ENCODE peak calls at places on chromosomes 3 and 15, in five cellular contexts. One of them, this sample, is unnamed.

GRCh38 chr3:64016941-64017620 is 6.2 kb downstream of the PSMD6 start:
- DNase-seq in GM12878: no peak
- DNase-seq in HepG2: no peak
- DNase-seq in K562: no peak
- DNase-seq in WTC11: no peak
- DNase-seq in this sample: no peak

GRCh38 chr3:99910752-99911151 is 93.1 kb downstream of the CMSS1 start:
- DNase-seq in GM12878: no peak
- DNase-seq in WTC11: no peak
- DNase-seq in HepG2: no peak
- DNase-seq in K562: no peak
- DNase-seq in this sample: no peak

GRCh38 chr3:161175506-161175905 is 45.6 kb upstream of the NMD3 start:
- DNase-seq in GM12878: no peak
- DNase-seq in HepG2: no peak
- DNase-seq in K562: no peak
- DNase-seq in WTC11: no peak
- DNase-seq in this sample: no peak

GRCh38 chr3:59327324-59327939 is 277.6 kb upstream of the CFAP20DC start:
- DNase-seq in GM12878: no peak
- DNase-seq in HepG2: no peak
- DNase-seq in K562: no peak
- DNase-seq in WTC11: no peak
- DNase-seq in this sample: no peak

GRCh38 chr3:170437151-170437550 is 18.5 kb downstream of the CLDN11 start:
- DNase-seq in WTC11: no peak
- DNase-seq in K562: no peak
- DNase-seq in HepG2: no peak
- DNase-seq in GM12878: no peak
- DNase-seq in this sample: no peak

GRCh38 chr3:116058844-116059243 is 386.4 kb downstream of the LSAMP start:
- DNase-seq in WTC11: no peak
- DNase-seq in K562: no peak
- DNase-seq in GM12878: no peak
- DNase-seq in HepG2: no peak
- DNase-seq in this sample: no peak

GRCh38 chr3:177441813-177442646 is 244.7 kb upstream of the TBL1XR1 start:
- DNase-seq in GM12878: peak
- DNase-seq in WTC11: no peak
- DNase-seq in K562: no peak
- DNase-seq in HepG2: no peak
- DNase-seq in this sample: no peak

GRCh38 chr3:141081141-141081795 is 30.1 kb downstream of the SPSB4 start:
- DNase-seq in WTC11: peak
- DNase-seq in K562: no peak
- DNase-seq in GM12878: no peak
- DNase-seq in HepG2: no peak
- DNase-seq in this sample: no peak

GRCh38 chr3:67522081-67522480 is 132.3 kb downstream of the SUCLG2 start:
- DNase-seq in WTC11: no peak
- DNase-seq in GM12878: no peak
- DNase-seq in K562: no peak
- DNase-seq in HepG2: no peak
- DNase-seq in this sample: no peak

GRCh38 chr15:51818156-51818555 is 11.3 kb upstream of the TMOD3 start:
- DNase-seq in K562: no peak
- DNase-seq in HepG2: no peak
- DNase-seq in WTC11: no peak
- DNase-seq in GM12878: no peak
- DNase-seq in this sample: no peak

GRCh38 chr15:40852529-40852928 is 8.7 kb downstream of the SPINT1 start:
- DNase-seq in WTC11: no peak
- DNase-seq in HepG2: no peak
- DNase-seq in K562: no peak
- DNase-seq in GM12878: no peak
- DNase-seq in this sample: no peak

GRCh38 chr3:190266915-190267290 is 55.3 kb downstream of the CLDN1 start:
- DNase-seq in GM12878: no peak
- DNase-seq in K562: no peak
- DNase-seq in WTC11: no peak
- DNase-seq in HepG2: no peak
- DNase-seq in this sample: no peak

GRCh38 chr15:52464040-52464439 is 64.6 kb downstream of the MYO5A start:
- DNase-seq in WTC11: no peak
- DNase-seq in GM12878: no peak
- DNase-seq in K562: no peak
- DNase-seq in HepG2: no peak
- DNase-seq in this sample: no peak

GRCh38 chr3:52128118-52128683 is 26.0 kb downstream of the POC1A start:
- DNase-seq in HepG2: peak
- DNase-seq in K562: peak
- DNase-seq in WTC11: no peak
- DNase-seq in GM12878: no peak
- DNase-seq in this sample: no peak

GRCh38 chr15:26095710-26096330 is 232.7 kb upstream of the ATP10A start:
- DNase-seq in K562: no peak
- DNase-seq in HepG2: no peak
- DNase-seq in GM12878: no peak
- DNase-seq in WTC11: peak
- DNase-seq in this sample: peak

GRCh38 chr3:160038862-160039562 is 50.4 kb downstream of the IL12A start:
- DNase-seq in WTC11: peak
- DNase-seq in GM12878: no peak
- DNase-seq in HepG2: no peak
- DNase-seq in K562: no peak
- DNase-seq in this sample: peak

GRCh38 chr3:123711356-123711755 is 126.5 kb upstream of the HACD2 start:
- DNase-seq in HepG2: no peak
- DNase-seq in GM12878: no peak
- DNase-seq in K562: no peak
- DNase-seq in WTC11: no peak
- DNase-seq in this sample: no peak

GRCh38 chr15:57527382-57528091 is 64.2 kb upstream of the MYZAP start:
- DNase-seq in K562: peak
- DNase-seq in WTC11: no peak
- DNase-seq in GM12878: peak
- DNase-seq in HepG2: peak
- DNase-seq in this sample: peak

GRCh38 chr3:11185564-11186317 is 31.4 kb downstream of the HRH1 start:
- DNase-seq in WTC11: no peak
- DNase-seq in K562: no peak
- DNase-seq in GM12878: no peak
- DNase-seq in HepG2: no peak
- DNase-seq in this sample: no peak

GRCh38 chr3:112374334-112374734 is 41.4 kb downstream of the CD200 start:
- DNase-seq in HepG2: no peak
- DNase-seq in WTC11: no peak
- DNase-seq in K562: no peak
- DNase-seq in GM12878: no peak
- DNase-seq in this sample: no peak

GRCh38 chr3:152978152-152978551 is 143.2 kb downstream of the P2RY1 start:
- DNase-seq in GM12878: no peak
- DNase-seq in K562: peak
- DNase-seq in WTC11: no peak
- DNase-seq in HepG2: no peak
- DNase-seq in this sample: no peak

GRCh38 chr15:62601779-62602540 is 436.9 kb upstream of the C2CD4B start:
- DNase-seq in WTC11: no peak
- DNase-seq in HepG2: no peak
- DNase-seq in K562: no peak
- DNase-seq in GM12878: no peak
- DNase-seq in this sample: no peak

GRCh38 chr3:124705552-124705951 is 24.7 kb upstream of the UMPS start:
- DNase-seq in HepG2: no peak
- DNase-seq in GM12878: no peak
- DNase-seq in WTC11: no peak
- DNase-seq in K562: no peak
- DNase-seq in this sample: no peak

GRCh38 chr3:173003471-173003870 is 137.6 kb downstream of the SPATA16 start:
- DNase-seq in HepG2: no peak
- DNase-seq in K562: no peak
- DNase-seq in GM12878: no peak
- DNase-seq in WTC11: no peak
- DNase-seq in this sample: no peak

GRCh38 chr15:101162701-101163483 is 89.0 kb downstream of the CHSY1 start:
- DNase-seq in WTC11: no peak
- DNase-seq in HepG2: no peak
- DNase-seq in K562: no peak
- DNase-seq in GM12878: no peak
- DNase-seq in this sample: no peak

GRCh38 chr15:101676965-101677364 is 24.8 kb upstream of the TM2D3 start:
- DNase-seq in HepG2: no peak
- DNase-seq in K562: no peak
- DNase-seq in WTC11: no peak
- DNase-seq in GM12878: no peak
- DNase-seq in this sample: no peak

DNA sequence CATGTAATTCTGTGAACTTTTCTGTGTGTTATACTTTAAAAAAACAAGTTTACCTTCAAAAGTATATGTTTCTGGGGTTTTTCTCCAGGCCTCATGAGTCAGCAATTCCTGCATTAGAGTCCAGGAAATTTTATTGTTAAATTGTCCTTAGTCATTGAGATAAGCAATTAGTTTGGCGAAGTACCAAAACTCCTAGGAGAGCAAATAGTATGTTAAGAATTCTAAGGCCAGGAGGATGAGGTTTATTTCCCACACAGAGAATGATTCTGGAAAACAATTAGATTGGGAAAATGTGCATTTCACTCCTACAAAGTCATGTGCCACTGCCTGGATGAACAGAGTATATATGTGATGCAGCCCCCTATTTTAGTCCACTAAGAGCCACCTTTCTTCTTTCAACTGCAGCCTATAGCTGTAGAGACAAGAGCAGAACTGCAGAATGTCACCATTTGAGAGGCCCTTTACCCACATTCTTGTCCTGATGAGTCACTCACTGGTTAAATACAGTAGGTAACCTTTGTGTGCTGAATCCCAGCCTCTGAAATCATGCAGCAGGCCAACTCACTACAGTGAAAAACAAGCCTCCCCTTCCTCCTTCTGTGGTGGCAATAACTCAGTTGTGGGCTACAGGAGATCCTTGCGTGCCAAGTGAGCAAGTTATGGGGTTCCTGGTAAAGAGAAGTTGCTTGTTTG is 452.8 kb upstream of the THBS1 start:
- DNase-seq in WTC11: no peak
- DNase-seq in K562: peak
- DNase-seq in GM12878: no peak
- DNase-seq in HepG2: peak
- DNase-seq in this sample: no peak
- TF ChIP-seq ATF2 in WTC11: no peak
- TF ChIP-seq ATF2 in K562: no peak
- TF ChIP-seq ATF2 in GM12878: no peak
- TF ChIP-seq ATF2 in HepG2: peak
- TF ChIP-seq ATF2 in this sample: no peak

GRCh38 chr3:171654809-171655208 is 155.5 kb downstream of the PLD1 start:
- DNase-seq in GM12878: no peak
- DNase-seq in K562: no peak
- DNase-seq in WTC11: no peak
- DNase-seq in HepG2: no peak
- DNase-seq in this sample: no peak
- TF ChIP-seq ATF2 in GM12878: no peak
- TF ChIP-seq ATF2 in K562: no peak
- TF ChIP-seq ATF2 in WTC11: no peak
- TF ChIP-seq ATF2 in HepG2: no peak
- TF ChIP-seq ATF2 in this sample: no peak

GRCh38 chr3:25960776-25961175 is 170.9 kb downstream of the OXSM start:
- DNase-seq in GM12878: no peak
- DNase-seq in WTC11: no peak
- DNase-seq in HepG2: no peak
- DNase-seq in K562: no peak
- DNase-seq in this sample: no peak
- TF ChIP-seq ATF2 in GM12878: no peak
- TF ChIP-seq ATF2 in WTC11: no peak
- TF ChIP-seq ATF2 in HepG2: no peak
- TF ChIP-seq ATF2 in K562: no peak
- TF ChIP-seq ATF2 in this sample: no peak

DNA sequence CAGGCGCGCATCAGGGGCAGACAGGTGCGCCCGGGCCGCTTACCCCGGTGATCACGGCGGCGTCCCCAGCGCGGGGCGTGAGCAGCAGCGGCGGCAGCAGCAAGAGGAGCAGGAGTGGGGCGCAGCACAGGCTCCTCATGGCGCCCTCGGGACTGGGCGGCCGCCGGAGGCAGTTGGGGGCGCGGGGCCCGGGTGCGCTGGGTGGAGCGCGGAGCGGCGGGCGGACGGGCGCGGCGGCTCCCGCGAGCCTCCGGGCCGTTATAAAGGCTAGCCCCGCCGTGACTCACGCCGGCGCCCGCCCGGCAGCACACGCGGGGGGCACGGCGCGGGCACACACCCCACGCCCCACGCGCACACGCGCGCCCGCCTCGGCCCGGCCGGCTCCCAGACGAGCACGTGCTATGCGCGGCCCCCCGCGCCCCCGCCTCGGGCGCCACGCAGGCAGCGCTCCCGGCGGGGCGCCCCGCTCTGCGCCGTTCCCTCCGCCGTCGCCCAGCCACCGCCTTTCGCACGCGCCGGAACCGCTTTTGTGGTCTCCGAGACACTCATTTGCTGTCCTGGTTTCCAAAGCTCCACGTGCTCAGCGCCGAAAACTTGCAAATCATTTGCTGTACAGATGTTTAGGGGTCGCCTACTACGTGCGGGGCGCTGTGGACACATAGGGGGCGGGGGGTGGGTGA is at the start of gene PROK2:
- DNase-seq in HepG2: no peak
- DNase-seq in K562: no peak
- DNase-seq in GM12878: no peak
- DNase-seq in WTC11: peak
- DNase-seq in this sample: no peak
- TF ChIP-seq ATF2 in HepG2: no peak
- TF ChIP-seq ATF2 in K562: no peak
- TF ChIP-seq ATF2 in GM12878: no peak
- TF ChIP-seq ATF2 in WTC11: no peak
- TF ChIP-seq ATF2 in this sample: no peak

DNA sequence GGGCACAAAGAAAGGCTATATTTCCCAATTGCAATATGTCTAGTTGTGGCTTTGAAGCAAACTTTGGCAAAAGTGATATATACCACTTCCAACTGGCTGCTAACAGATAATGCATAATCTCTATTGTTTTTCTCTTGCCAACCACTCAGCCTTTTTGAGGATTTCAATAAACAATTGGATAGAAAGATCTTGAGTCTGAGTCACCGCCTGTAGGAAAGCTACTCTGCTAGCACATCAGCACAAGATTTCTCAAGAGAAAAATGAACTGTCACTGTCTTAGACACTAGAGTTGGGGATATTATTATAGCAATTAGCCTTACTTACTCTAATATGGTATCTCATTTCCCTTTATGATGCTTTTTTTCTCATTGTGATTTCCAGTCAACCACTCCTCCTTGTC is 119.7 kb downstream of the SST start:
- DNase-seq in HepG2: no peak
- DNase-seq in WTC11: no peak
- DNase-seq in GM12878: no peak
- DNase-seq in K562: no peak
- DNase-seq in this sample: no peak
- TF ChIP-seq ATF2 in HepG2: no peak
- TF ChIP-seq ATF2 in WTC11: no peak
- TF ChIP-seq ATF2 in GM12878: no peak
- TF ChIP-seq ATF2 in K562: no peak
- TF ChIP-seq ATF2 in this sample: no peak

This sample was measured in H1.